ENCODE peak calls at places on chromosomes 12 and 14, in nine cellular contexts. One of them, this sample, is unnamed.

GRCh38 chr12:11904124-11904523 is 166.6 kb upstream of the BCL2L14 start:
- DNase-seq in hepatocyte: no peak
- DNase-seq in GM23338: no peak
- DNase-seq in GM12878: no peak
- DNase-seq in keratinocyte: peak; percentile 19
- DNase-seq in fibroblast of lung: no peak
- DNase-seq in neural progenitor cell: no peak
- DNase-seq in HCT116: no peak
- DNase-seq in mammary epithelial cell: no peak
- DNase-seq in this sample: no peak

GRCh38 chr12:100077367-100077766 is 65.3 kb downstream of the BLTP3B start:
- DNase-seq in neural progenitor cell: no peak
- DNase-seq in keratinocyte: no peak
- DNase-seq in fibroblast of lung: peak; percentile 3
- DNase-seq in mammary epithelial cell: no peak
- DNase-seq in hepatocyte: no peak
- DNase-seq in GM12878: no peak
- DNase-seq in HCT116: no peak
- DNase-seq in GM23338: peak; percentile 29
- DNase-seq in this sample: peak; percentile 18

GRCh38 chr14:51248041-51248987 is 8.3 kb downstream of the TMX1 start:
- DNase-seq in mammary epithelial cell: no peak
- DNase-seq in GM12878: peak; percentile 40
- DNase-seq in keratinocyte: no peak
- DNase-seq in HCT116: no peak
- DNase-seq in GM23338: no peak
- DNase-seq in fibroblast of lung: no peak
- DNase-seq in neural progenitor cell: no peak
- DNase-seq in hepatocyte: no peak
- DNase-seq in this sample: no peak

GRCh38 chr12:97713972-97714588 is 251.5 kb downstream of the RMST start:
- DNase-seq in mammary epithelial cell: no peak
- DNase-seq in fibroblast of lung: no peak
- DNase-seq in neural progenitor cell: no peak
- DNase-seq in hepatocyte: peak; percentile 13
- DNase-seq in keratinocyte: no peak
- DNase-seq in HCT116: no peak
- DNase-seq in GM23338: no peak
- DNase-seq in GM12878: no peak
- DNase-seq in this sample: no peak

GRCh38 chr14:95876769-95877490 is at the start of gene TUNAR:
- DNase-seq in fibroblast of lung: no peak
- DNase-seq in GM23338: peak; percentile 79
- DNase-seq in keratinocyte: no peak
- DNase-seq in GM12878: no peak
- DNase-seq in neural progenitor cell: peak; percentile 73
- DNase-seq in hepatocyte: no peak
- DNase-seq in mammary epithelial cell: no peak
- DNase-seq in HCT116: no peak
- DNase-seq in this sample: peak; percentile 50

GRCh38 chr14:39025250-39025809 is 77.7 kb downstream of the SEC23A start:
- DNase-seq in HCT116: no peak
- DNase-seq in GM12878: no peak
- DNase-seq in GM23338: no peak
- DNase-seq in fibroblast of lung: no peak
- DNase-seq in keratinocyte: no peak
- DNase-seq in mammary epithelial cell: no peak
- DNase-seq in hepatocyte: no peak
- DNase-seq in neural progenitor cell: no peak
- DNase-seq in this sample: no peak

GRCh38 chr14:94322648-94323570 is at the start of gene SERPINA6:
- DNase-seq in keratinocyte: no peak
- DNase-seq in GM12878: no peak
- DNase-seq in mammary epithelial cell: no peak
- DNase-seq in GM23338: no peak
- DNase-seq in neural progenitor cell: no peak
- DNase-seq in fibroblast of lung: peak; percentile 66
- DNase-seq in HCT116: no peak
- DNase-seq in hepatocyte: peak; percentile 39
- DNase-seq in this sample: peak; percentile 64

GRCh38 chr12:3252416-3252815 is 175.2 kb downstream of the TSPAN9 start:
- DNase-seq in GM12878: no peak
- DNase-seq in fibroblast of lung: peak; percentile 95
- DNase-seq in hepatocyte: peak; percentile 59
- DNase-seq in HCT116: no peak
- DNase-seq in GM23338: no peak
- DNase-seq in neural progenitor cell: no peak
- DNase-seq in mammary epithelial cell: no peak
- DNase-seq in keratinocyte: no peak
- DNase-seq in this sample: peak; percentile 31

GRCh38 chr12:49705479-49706267 is 1.5 kb downstream of the FMNL3 start:
- DNase-seq in HCT116: no peak
- DNase-seq in neural progenitor cell: no peak
- DNase-seq in GM12878: no peak
- DNase-seq in GM23338: peak; percentile 46
- DNase-seq in keratinocyte: no peak
- DNase-seq in mammary epithelial cell: peak; percentile 79
- DNase-seq in fibroblast of lung: peak; percentile 60
- DNase-seq in hepatocyte: no peak
- DNase-seq in this sample: peak; percentile 81

GRCh38 chr12:8065991-8066594 is at the start of gene C3AR1:
- DNase-seq in mammary epithelial cell: peak; percentile 70
- DNase-seq in GM12878: no peak
- DNase-seq in GM23338: no peak
- DNase-seq in HCT116: no peak
- DNase-seq in keratinocyte: no peak
- DNase-seq in fibroblast of lung: peak; percentile 61
- DNase-seq in hepatocyte: peak; percentile 28
- DNase-seq in neural progenitor cell: no peak
- DNase-seq in this sample: peak; percentile 70

GRCh38 chr12:55932546-55932919 is 1.6 kb downstream of the DGKA start:
- DNase-seq in HCT116: no peak
- DNase-seq in neural progenitor cell: no peak
- DNase-seq in GM23338: no peak
- DNase-seq in fibroblast of lung: peak; percentile 50
- DNase-seq in keratinocyte: no peak
- DNase-seq in mammary epithelial cell: peak; percentile 58
- DNase-seq in GM12878: no peak
- DNase-seq in hepatocyte: no peak
- DNase-seq in this sample: peak; percentile 46

GRCh38 chr12:50055831-50056628 is 1.4 kb upstream of the ASIC1 start:
- DNase-seq in GM12878: no peak
- DNase-seq in HCT116: peak; percentile 48
- DNase-seq in hepatocyte: peak; percentile 76
- DNase-seq in mammary epithelial cell: peak; percentile 52
- DNase-seq in neural progenitor cell: peak; percentile 82
- DNase-seq in keratinocyte: no peak
- DNase-seq in fibroblast of lung: peak; percentile 44
- DNase-seq in GM23338: peak; percentile 84
- DNase-seq in this sample: peak; percentile 69

GRCh38 chr14:99073401-99073800 is 198.6 kb downstream of the BCL11B start:
- DNase-seq in mammary epithelial cell: no peak
- DNase-seq in HCT116: no peak
- DNase-seq in GM23338: no peak
- DNase-seq in fibroblast of lung: no peak
- DNase-seq in neural progenitor cell: no peak
- DNase-seq in keratinocyte: no peak
- DNase-seq in hepatocyte: no peak
- DNase-seq in GM12878: no peak
- DNase-seq in this sample: no peak

GRCh38 chr12:116539361-116539771 is 19.8 kb upstream of the MAP1LC3B2 start:
- DNase-seq in hepatocyte: no peak
- DNase-seq in mammary epithelial cell: no peak
- DNase-seq in GM12878: no peak
- DNase-seq in neural progenitor cell: no peak
- DNase-seq in GM23338: no peak
- DNase-seq in HCT116: no peak
- DNase-seq in keratinocyte: no peak
- DNase-seq in fibroblast of lung: peak; percentile 24
- DNase-seq in this sample: peak; percentile 57

GRCh38 chr14:101844219-101844618 is 82.7 kb downstream of the PPP2R5C start:
- DNase-seq in mammary epithelial cell: no peak
- DNase-seq in neural progenitor cell: no peak
- DNase-seq in fibroblast of lung: no peak
- DNase-seq in hepatocyte: no peak
- DNase-seq in keratinocyte: no peak
- DNase-seq in HCT116: no peak
- DNase-seq in GM23338: no peak
- DNase-seq in GM12878: no peak
- DNase-seq in this sample: no peak

GRCh38 chr12:63862187-63863107 is 17.9 kb downstream of the SRGAP1 start:
- DNase-seq in fibroblast of lung: no peak
- DNase-seq in GM12878: no peak
- DNase-seq in hepatocyte: peak; percentile 70
- DNase-seq in neural progenitor cell: no peak
- DNase-seq in GM23338: peak; percentile 23
- DNase-seq in keratinocyte: no peak
- DNase-seq in mammary epithelial cell: peak; percentile 3
- DNase-seq in HCT116: peak; percentile 54
- DNase-seq in this sample: peak; percentile 67

GRCh38 chr12:92928962-92929915 is at the start of gene EEA1:
- DNase-seq in hepatocyte: peak; percentile 99
- DNase-seq in fibroblast of lung: peak; percentile 94
- DNase-seq in HCT116: peak; percentile 89
- DNase-seq in mammary epithelial cell: peak; percentile 96
- DNase-seq in neural progenitor cell: peak; percentile 98
- DNase-seq in keratinocyte: peak; percentile 78
- DNase-seq in GM23338: peak; percentile 97
- DNase-seq in GM12878: peak; percentile 84
- DNase-seq in this sample: peak; percentile 99

GRCh38 chr12:19129486-19130223 is at the start of gene PLEKHA5:
- DNase-seq in keratinocyte: no peak
- DNase-seq in GM23338: peak; percentile 81
- DNase-seq in mammary epithelial cell: peak; percentile 63
- DNase-seq in HCT116: peak; percentile 23
- DNase-seq in fibroblast of lung: peak; percentile 64
- DNase-seq in GM12878: no peak
- DNase-seq in neural progenitor cell: peak; percentile 91
- DNase-seq in hepatocyte: peak; percentile 91
- DNase-seq in this sample: peak; percentile 90

GRCh38 chr12:6644903-6645302 is 2.3 kb downstream of the ACRBP start:
- DNase-seq in keratinocyte: no peak
- DNase-seq in GM23338: peak; percentile 66
- DNase-seq in GM12878: no peak
- DNase-seq in HCT116: no peak
- DNase-seq in hepatocyte: no peak
- DNase-seq in mammary epithelial cell: no peak
- DNase-seq in fibroblast of lung: no peak
- DNase-seq in neural progenitor cell: peak; percentile 57
- DNase-seq in this sample: no peak

GRCh38 chr12:26696613-26697092 is 136.3 kb downstream of the ITPR2 start:
- DNase-seq in fibroblast of lung: peak; percentile 50
- DNase-seq in GM23338: no peak
- DNase-seq in HCT116: no peak
- DNase-seq in mammary epithelial cell: no peak
- DNase-seq in hepatocyte: no peak
- DNase-seq in neural progenitor cell: no peak
- DNase-seq in keratinocyte: no peak
- DNase-seq in GM12878: no peak
- DNase-seq in this sample: no peak

DNA sequence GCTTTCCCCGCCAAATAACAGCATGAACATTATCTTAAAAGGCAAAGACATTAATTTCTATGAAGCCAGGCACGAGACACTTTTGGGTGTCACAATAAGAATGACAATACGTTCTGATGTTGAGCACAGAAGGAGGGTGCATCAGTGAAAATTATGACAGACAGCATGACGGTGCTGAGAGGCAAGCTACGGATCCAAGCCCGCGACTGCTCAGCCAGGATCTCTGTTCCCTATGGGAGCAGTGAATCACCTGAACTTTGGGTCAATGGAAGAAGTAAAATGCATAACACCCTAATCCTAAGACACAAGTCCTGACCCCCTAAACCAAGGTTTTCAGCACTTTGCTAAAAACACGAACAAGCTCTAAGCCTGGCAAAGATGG is 51.7 kb downstream of the SLC25A47 start:
- DNase-seq in neural progenitor cell: no peak
- DNase-seq in GM12878: no peak
- DNase-seq in keratinocyte: no peak
- DNase-seq in HCT116: no peak
- DNase-seq in fibroblast of lung: no peak
- DNase-seq in GM23338: no peak
- DNase-seq in hepatocyte: no peak
- DNase-seq in mammary epithelial cell: peak; percentile 9
- DNase-seq in this sample: no peak
- H2AFZ ChIP-seq in neural progenitor cell: no peak overlapping the region
- H2AFZ ChIP-seq in GM12878: peak overlapping the region; percentile 24
- H2AFZ ChIP-seq in keratinocyte: no peak overlapping the region
- H2AFZ ChIP-seq in HCT116: no peak overlapping the region
- H2AFZ ChIP-seq in fibroblast of lung: no peak overlapping the region
- H2AFZ ChIP-seq in GM23338: no peak overlapping the region
- H2AFZ ChIP-seq in hepatocyte: no peak overlapping the region
- H2AFZ ChIP-seq in mammary epithelial cell: peak overlapping the region; percentile 81
- H2AFZ ChIP-seq in this sample: peak overlapping the region; percentile 40

DNA sequence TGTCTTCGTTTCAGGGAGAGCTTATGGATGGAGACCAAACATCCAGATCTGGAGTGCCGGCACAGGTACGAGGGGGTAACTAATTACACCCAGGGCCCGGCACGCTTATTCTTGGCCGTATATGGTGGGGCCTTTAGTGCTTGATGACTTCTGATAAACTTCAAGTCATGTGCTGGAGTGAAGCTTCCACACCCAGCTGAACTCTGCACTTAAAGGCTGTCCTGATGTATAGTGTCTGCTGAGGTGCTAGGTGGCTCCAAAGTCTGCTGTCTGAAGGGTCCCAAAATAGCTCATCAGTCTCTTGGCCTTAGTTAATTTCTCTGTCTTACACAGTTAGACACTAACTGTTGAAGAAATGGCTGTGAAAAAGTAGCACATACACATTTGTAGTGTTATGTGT is 17.9 kb downstream of the RNF34 start:
- DNase-seq in mammary epithelial cell: no peak
- DNase-seq in GM23338: no peak
- DNase-seq in fibroblast of lung: no peak
- DNase-seq in neural progenitor cell: no peak
- DNase-seq in hepatocyte: peak; percentile 19
- DNase-seq in HCT116: no peak
- DNase-seq in keratinocyte: no peak
- DNase-seq in GM12878: no peak
- DNase-seq in this sample: no peak
- H3K27ac ChIP-seq in mammary epithelial cell: no peak overlapping the region
- H3K27ac ChIP-seq in GM23338: no peak overlapping the region
- H3K27ac ChIP-seq in fibroblast of lung: no peak overlapping the region
- H3K27ac ChIP-seq in neural progenitor cell: no peak overlapping the region
- H3K27ac ChIP-seq in hepatocyte: peak overlapping the region; percentile 66
- H3K27ac ChIP-seq in HCT116: no peak overlapping the region
- H3K27ac ChIP-seq in keratinocyte: no peak overlapping the region
- H3K27ac ChIP-seq in GM12878: no peak overlapping the region
- H3K27ac ChIP-seq in this sample: no peak overlapping the region

GRCh38 chr14:87992720-87993484 is at the start of gene GALC:
- DNase-seq in hepatocyte: peak; percentile 95
- DNase-seq in neural progenitor cell: peak; percentile 96
- DNase-seq in mammary epithelial cell: peak; percentile 75
- DNase-seq in HCT116: no peak
- DNase-seq in GM12878: peak; percentile 62
- DNase-seq in fibroblast of lung: peak; percentile 90
- DNase-seq in GM23338: peak; percentile 95
- DNase-seq in keratinocyte: no peak
- DNase-seq in this sample: peak; percentile 98
- H2AFZ ChIP-seq in hepatocyte: peak within 1 kb of the TSS; percentile 88
- H2AFZ ChIP-seq in neural progenitor cell: peak within 1 kb of the TSS; percentile 98
- H2AFZ ChIP-seq in mammary epithelial cell: peak within 1 kb of the TSS; percentile 97
- H2AFZ ChIP-seq in HCT116: no peak within 1 kb of the TSS
- H2AFZ ChIP-seq in GM12878: peak within 1 kb of the TSS; percentile 88
- H2AFZ ChIP-seq in fibroblast of lung: peak within 1 kb of the TSS; percentile 97
- H2AFZ ChIP-seq in GM23338: peak within 1 kb of the TSS; percentile 94
- H2AFZ ChIP-seq in keratinocyte: peak within 1 kb of the TSS; percentile 99
- H2AFZ ChIP-seq in this sample: peak within 1 kb of the TSS; percentile 94

GRCh38 chr12:108828774-108829173 is 28.6 kb downstream of the SSH1 start:
- DNase-seq in HCT116: peak; percentile 75
- DNase-seq in GM23338: no peak
- DNase-seq in hepatocyte: no peak
- DNase-seq in GM12878: no peak
- DNase-seq in neural progenitor cell: no peak
- DNase-seq in mammary epithelial cell: no peak
- DNase-seq in keratinocyte: peak; percentile 63
- DNase-seq in fibroblast of lung: peak; percentile 74
- DNase-seq in this sample: peak; percentile 87
- H3K27ac ChIP-seq in HCT116: peak overlapping the region; percentile 48
- H3K27ac ChIP-seq in GM23338: no peak overlapping the region
- H3K27ac ChIP-seq in hepatocyte: no peak overlapping the region
- H3K27ac ChIP-seq in GM12878: no peak overlapping the region
- H3K27ac ChIP-seq in neural progenitor cell: no peak overlapping the region
- H3K27ac ChIP-seq in mammary epithelial cell: no peak overlapping the region
- H3K27ac ChIP-seq in keratinocyte: peak overlapping the region; percentile 57
- H3K27ac ChIP-seq in fibroblast of lung: peak overlapping the region; percentile 95
- H3K27ac ChIP-seq in this sample: peak overlapping the region; percentile 100